ENCODE peak calls at places on chromosomes 16 and 17, in nine cellular contexts. V, J, Y, K, S, D, P, G and T are unnamed samples. For H3K27me3, the result is how much of the 10 kb centered on the place peaks cover.

GRCh38 chr17:41377546-41377945 is 4.6 kb downstream of the KRT34 start:
- DNase-seq in K (no peak), S (no peak), P (no peak), J (no peak), G (no peak), Y (no peak), V (no peak), D (no peak), T (peak)

GRCh38 chr17:42675984-42676423 is 790 bp downstream of the PLEKHH3 start:
- DNase-seq in J (no peak), K (peak), P (no peak), S (peak), V (no peak), D (no peak), Y (peak), G (peak), T (no peak)

GRCh38 chr16:51849715-51850114 is 697.2 kb downstream of the TOX3 start:
- DNase-seq in K (no peak), D (no peak), P (no peak), J (no peak), Y (no peak), G (no peak), V (no peak), S (no peak), T (no peak)

GRCh38 chr17:42642377-42642776 is 16.7 kb upstream of the TUBG2 start:
- DNase-seq in Y (peak), G (no peak), K (no peak), D (no peak), S (no peak), P (no peak), J (no peak), V (no peak), T (no peak)

GRCh38 chr16:57723170-57723569 is 12.4 kb upstream of the KATNB1 start:
- DNase-seq in K (no peak), V (no peak), D (no peak), S (no peak), Y (peak), P (no peak), G (no peak), J (no peak), T (no peak)

GRCh38 chr17:1710807-1711553 is 803 bp upstream of the TLCD2 start:
- DNase-seq in S (no peak), P (no peak), J (no peak), D (no peak), K (no peak), Y (peak), V (no peak), G (no peak), T (peak)

GRCh38 chr17:78107976-78108725 is 20.4 kb downstream of the TMC6 start:
- DNase-seq in J (no peak), G (no peak), P (no peak), V (no peak), D (no peak), Y (peak), K (no peak), S (no peak), T (no peak)

GRCh38 chr17:41666336-41666680 is 22.4 kb upstream of the EIF1 start:
- DNase-seq in J (no peak), G (no peak), V (no peak), K (peak), S (peak), P (no peak), Y (peak), D (no peak), T (no peak)

GRCh38 chr17:68198931-68199836 is 48.7 kb upstream of the AMZ2 start:
- DNase-seq in K (no peak), V (no peak), S (no peak), P (no peak), Y (peak), J (no peak), G (no peak), D (no peak), T (no peak)

GRCh38 chr17:68197997-68198930 is 49.6 kb upstream of the AMZ2 start:
- DNase-seq in G (no peak), D (no peak), J (no peak), P (no peak), Y (peak), K (no peak), V (no peak), S (no peak), T (peak)

GRCh38 chr17:68197091-68197996 is 50.5 kb upstream of the AMZ2 start:
- DNase-seq in K (no peak), G (no peak), D (no peak), V (no peak), S (no peak), Y (peak), P (no peak), J (no peak), T (no peak)

GRCh38 chr17:68196394-68197090 is 51.3 kb upstream of the AMZ2 start:
- DNase-seq in G (no peak), V (no peak), S (no peak), P (no peak), D (no peak), J (no peak), Y (peak), K (no peak), T (no peak)

DNA sequence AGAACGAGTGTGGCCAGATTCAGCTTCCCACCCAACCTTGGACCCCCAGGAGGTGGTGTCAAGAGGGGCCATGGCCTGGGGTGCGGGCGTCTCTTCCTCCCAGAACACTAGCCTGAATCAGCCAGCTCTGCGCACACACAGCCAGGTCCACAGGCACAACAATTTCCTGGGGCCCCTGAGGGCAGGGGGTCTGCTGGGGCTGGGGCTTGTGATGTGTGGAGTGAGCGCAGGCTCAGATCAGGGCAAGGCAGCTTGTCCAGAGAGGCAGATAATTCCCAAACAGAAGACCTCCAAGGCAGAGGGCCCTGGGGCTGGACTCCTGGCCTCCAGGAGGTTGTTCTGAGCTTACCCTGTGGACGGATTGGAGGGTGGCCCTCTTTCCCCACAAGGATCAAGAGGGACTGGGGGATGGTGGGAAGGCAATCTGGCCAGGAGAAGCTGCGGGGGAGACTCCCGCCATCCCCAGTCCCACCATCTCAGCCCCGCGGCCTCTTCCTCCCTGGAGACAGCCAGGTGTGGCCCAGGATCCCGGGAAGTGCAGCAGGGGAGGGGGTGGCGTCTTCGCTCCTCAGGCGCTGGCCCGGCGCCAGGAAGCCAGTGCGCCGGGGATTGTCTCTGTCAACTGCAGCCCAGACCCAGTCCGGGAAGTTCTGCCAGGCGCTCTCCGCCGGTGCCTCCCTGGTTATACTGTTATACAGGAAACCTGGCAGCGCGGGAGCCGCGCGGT is 52.0 kb upstream of the AMZ2 start:
- DNase-seq in P (no peak), D (no peak), V (no peak), Y (peak), K (no peak), G (peak), S (no peak), J (no peak), T (no peak)
- H3K27me3 ChIP-seq in P (under half), D (under half), V (under half), Y (half or more), K (under half), G (half or more), S (under half), J (under half), T (under half)

DNA sequence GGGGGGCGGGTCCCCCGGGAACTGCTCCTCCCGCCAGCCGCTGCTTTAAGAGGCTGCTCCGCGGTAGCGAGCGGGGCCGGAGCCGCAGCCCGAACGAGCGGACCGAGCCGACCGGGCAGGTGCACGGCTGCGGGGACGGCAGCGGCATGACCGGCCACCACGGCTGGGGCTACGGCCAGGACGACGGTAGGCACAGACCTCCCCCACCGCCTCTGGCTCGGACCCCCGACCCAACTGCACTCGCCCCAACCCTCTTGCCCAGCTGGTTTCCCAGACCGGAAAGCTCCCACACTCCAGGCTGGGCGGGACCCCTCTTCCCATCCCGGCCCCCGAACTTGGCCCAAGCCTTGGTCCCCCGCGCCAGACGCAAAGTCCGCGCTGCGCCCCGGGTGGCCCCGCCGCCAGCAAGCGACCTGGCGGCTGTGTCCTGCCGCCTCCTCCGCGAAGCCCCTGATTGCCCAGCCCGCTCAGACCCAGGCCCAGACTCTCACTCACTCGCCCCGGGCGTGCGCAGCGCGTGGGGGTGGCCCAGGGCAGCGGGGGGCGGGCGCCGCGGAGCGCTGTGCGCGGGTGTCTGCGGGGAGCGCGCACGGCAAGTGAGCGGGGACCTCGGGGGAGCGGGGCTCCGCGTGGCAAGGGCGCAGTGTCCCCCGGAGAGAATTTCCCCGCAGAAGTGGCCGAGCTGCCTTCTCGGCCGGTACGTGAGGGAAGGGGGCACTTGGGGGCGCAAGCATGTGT is at the start of gene CA7:
- DNase-seq in P (no peak), D (no peak), Y (peak), G (no peak), J (no peak), S (no peak), K (no peak), V (no peak), T (no peak)
- H3K4me3 ChIP-seq in P (no peak), D (peak), Y (peak), G (peak), J (peak), S (no peak), K (peak), V (peak), T (peak)

GRCh38 chr17:7915611-7916382 is at the start of gene RNF227:
- DNase-seq in K (peak), S (peak), D (peak), P (peak), Y (peak), J (peak), G (peak), V (peak), T (peak)
- H3K27me3 ChIP-seq in K (under half), S (under half), D (under half), P (under half), Y (under half), J (under half), G (under half), V (under half), T (under half)

DNA sequence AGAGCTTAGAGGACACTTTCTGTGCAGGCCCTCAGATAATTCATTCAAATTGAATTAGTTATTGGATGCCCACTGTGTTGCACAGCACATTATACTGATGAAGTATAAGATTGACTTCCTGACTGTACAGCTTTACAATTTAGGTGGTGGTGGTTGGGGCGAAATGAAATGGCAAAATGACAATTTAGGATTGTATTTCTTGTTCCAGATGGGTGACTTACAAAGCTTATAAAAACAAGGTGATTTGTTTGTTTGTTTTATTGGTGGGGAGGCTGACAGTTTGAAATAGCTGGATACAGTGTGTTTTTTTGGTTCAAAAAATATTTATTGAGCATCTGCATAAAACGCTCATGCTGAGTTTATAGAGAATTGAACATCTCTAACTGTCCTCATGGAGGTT is 1.6 kb downstream of the MAP2K4 start:
- DNase-seq in V (no peak), D (no peak), G (no peak), P (no peak), K (no peak), S (no peak), Y (no peak), J (no peak), T (no peak)
- H3K4me3 ChIP-seq in V (no peak), D (no peak), G (no peak), P (no peak), K (no peak), S (no peak), Y (no peak), J (peak), T (no peak)

GRCh38 chr16:715448-716249 is 731 bp downstream of the METRN start:
- DNase-seq in J (no peak), K (no peak), P (no peak), Y (peak), S (no peak), D (no peak), G (no peak), V (no peak), T (no peak)

GRCh38 chr16:716250-716607 is 1.3 kb downstream of the METRN start:
- DNase-seq in P (no peak), J (peak), Y (peak), G (no peak), V (no peak), K (no peak), D (no peak), S (no peak), T (no peak)

GRCh38 chr16:716768-717325 is 1.9 kb downstream of the METRN start:
- DNase-seq in Y (no peak), S (no peak), D (no peak), J (no peak), V (no peak), K (no peak), P (no peak), G (no peak), T (no peak)

GRCh38 chr16:714079-714478 is 839 bp upstream of the METRN start:
- DNase-seq in Y (no peak), G (no peak), P (no peak), K (no peak), V (no peak), S (no peak), J (no peak), D (no peak), T (peak)

GRCh38 chr16:714558-715447 is at the start of gene METRN:
- DNase-seq in S (peak), D (peak), J (peak), P (peak), K (peak), Y (peak), G (peak), V (no peak), T (peak)
- H3K27me3 ChIP-seq in S (under half), D (under half), J (under half), P (under half), K (under half), Y (under half), G (under half), V (under half), T (under half)

GRCh38 chr16:30559690-30560089 is 1.5 kb upstream of the ZNF764 start:
- DNase-seq in S (no peak), G (no peak), P (no peak), Y (no peak), D (no peak), K (no peak), J (no peak), V (no peak), T (no peak)

GRCh38 chr16:30557950-30558788 is at the start of gene ZNF764:
- DNase-seq in V (peak), G (peak), P (peak), Y (peak), D (peak), J (peak), S (peak), K (peak), T (peak)

GRCh38 chr16:30558789-30559377 is 709 bp upstream of the ZNF764 start:
- DNase-seq in S (no peak), J (no peak), D (no peak), Y (no peak), P (no peak), V (no peak), K (no peak), G (no peak), T (no peak)

GRCh38 chr16:30562021-30562420 is 3.8 kb upstream of the ZNF764 start:
- DNase-seq in Y (no peak), D (no peak), S (no peak), K (no peak), P (no peak), J (no peak), G (no peak), V (no peak), T (no peak)

GRCh38 chr16:30561212-30561816 is 3.1 kb upstream of the ZNF764 start:
- DNase-seq in P (peak), D (no peak), K (peak), G (peak), Y (peak), S (peak), V (no peak), J (no peak), T (no peak)
- H3K4me3 ChIP-seq in P (peak), D (peak), K (peak), G (peak), Y (peak), S (peak), V (peak), J (peak), T (peak)

DNA sequence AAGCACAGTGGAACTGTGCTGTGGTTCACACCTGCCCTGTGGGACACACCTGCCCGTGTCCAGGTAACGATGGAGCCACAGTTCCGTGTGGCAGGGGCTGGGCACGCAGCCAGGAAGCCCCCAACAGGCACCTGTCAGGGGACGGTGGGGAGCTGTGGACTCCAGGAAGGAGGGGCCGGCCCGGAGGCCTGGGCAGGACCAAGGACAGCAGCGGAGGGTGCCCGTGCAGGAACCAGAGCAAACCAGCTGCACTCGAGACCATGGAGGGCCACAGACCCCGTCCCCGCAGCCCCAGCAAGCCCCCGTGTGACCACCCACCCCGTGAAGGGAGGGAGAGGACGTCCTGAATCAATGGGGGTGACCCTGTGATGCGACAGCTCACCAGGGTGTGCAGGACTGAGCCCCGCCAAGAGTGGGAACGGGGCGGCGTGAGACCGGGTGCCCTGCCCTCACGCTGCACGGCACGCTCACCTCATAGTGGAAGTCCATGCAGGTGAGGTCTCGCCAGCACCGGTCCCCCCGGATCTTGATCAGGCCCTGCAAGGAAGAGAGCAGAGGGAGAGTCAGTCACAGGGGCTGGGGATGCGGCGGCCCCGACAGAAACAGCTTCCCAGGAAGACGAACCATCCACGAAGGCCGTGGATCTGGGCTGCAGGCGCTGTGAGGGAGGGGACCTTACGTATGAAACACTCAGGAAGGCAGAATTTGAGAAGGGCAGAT is 78.1 kb downstream of the LMF1 start:
- DNase-seq in G (no peak), P (no peak), D (no peak), Y (peak), K (no peak), J (no peak), S (no peak), V (no peak), T (no peak)
- H3K27me3 ChIP-seq in G (under half), P (under half), D (under half), Y (under half), K (under half), J (under half), S (under half), V (under half), T (under half)

GRCh38 chr16:86026916-86027315 is 128.0 kb downstream of the IRF8 start:
- DNase-seq in S (no peak), G (no peak), V (no peak), J (no peak), K (no peak), D (no peak), P (no peak), Y (no peak), T (no peak)
- H3K4me3 ChIP-seq in S (no peak), G (no peak), V (no peak), J (no peak), K (no peak), D (no peak), P (no peak), Y (no peak), T (no peak)